ENCODE peak calls at places on chromosome 20, in four cellular contexts. J, E, W and H are unnamed samples.

GRCh38 chr20:49534314-49534713 is 33.6 kb downstream of the PTGIS start:
- DNase-seq in W (no peak), E (peak; percentile 56), J (peak; percentile 49), H (peak; percentile 27)

GRCh38 chr20:5947276-5947675 is 3.1 kb downstream of the TRMT6 start:
- DNase-seq in J (no peak), E (no peak), W (no peak), H (no peak)

GRCh38 chr20:63641146-63641791 is 12.0 kb downstream of the STMN3 start:
- DNase-seq in W (no peak), E (peak; percentile 43), J (peak; percentile 56), H (no peak)

GRCh38 chr20:60632420-60633262 is 619.4 kb upstream of the CDH4 start:
- DNase-seq in E (no peak), W (no peak), J (peak; percentile 1), H (peak; percentile 0)

GRCh38 chr20:671252-672030 is 4.2 kb downstream of the SCRT2 start:
- DNase-seq in J (no peak), E (no peak), W (no peak), H (no peak)

GRCh38 chr20:49278817-49279676 is 1.2 kb upstream of the ZNFX1 start:
- DNase-seq in E (peak; percentile 24), J (peak; percentile 49), W (peak; percentile 66), H (no peak)

GRCh38 chr20:64115171-64115911 is 8.0 kb upstream of the NPBWR2 start:
- DNase-seq in W (peak; percentile 51), E (no peak), J (no peak), H (no peak)

GRCh38 chr20:51220293-51220706 is 197.4 kb upstream of the KCNG1 start:
- DNase-seq in W (no peak), J (peak; percentile 17), E (peak; percentile 45), H (no peak)

GRCh38 chr20:37711987-37712961 is 18.4 kb downstream of the CTNNBL1 start:
- DNase-seq in J (no peak), W (no peak), E (no peak), H (no peak)

GRCh38 chr20:3687655-3688054 is 5.8 kb upstream of the ADAM33 start:
- DNase-seq in W (no peak), J (peak; percentile 27), E (no peak), H (peak; percentile 54)

GRCh38 chr20:7924692-7925091 is 15.6 kb downstream of the HAO1 start:
- DNase-seq in J (peak; percentile 87), E (no peak), W (no peak), H (peak; percentile 73)

GRCh38 chr20:62995481-62995880 is 11.3 kb downstream of the BHLHE23 start:
- DNase-seq in J (no peak), W (no peak), E (no peak), H (no peak)

GRCh38 chr20:10555865-10556308 is 117.9 kb downstream of the JAG1 start:
- DNase-seq in E (no peak), W (no peak), J (peak; percentile 73), H (peak; percentile 90)

GRCh38 chr20:22303523-22303922 is 280.8 kb downstream of the FOXA2 start:
- DNase-seq in E (no peak), W (no peak), J (peak; percentile 1), H (no peak)

GRCh38 chr20:59428441-59429205 is 128.2 kb downstream of the EDN3 start:
- DNase-seq in W (no peak), J (no peak), E (no peak), H (no peak)

GRCh38 chr20:16539280-16539679 is 34.0 kb downstream of the KIF16B start:
- DNase-seq in E (peak; percentile 30), W (no peak), J (peak; percentile 35), H (peak; percentile 30)

GRCh38 chr20:14055127-14055742 is 59.9 kb downstream of the MACROD2 start:
- DNase-seq in E (peak; percentile 52), W (no peak), J (peak; percentile 66), H (peak; percentile 75)

GRCh38 chr20:22775671-22776139 is 191.3 kb upstream of the FOXA2 start:
- DNase-seq in J (peak; percentile 97), E (no peak), W (no peak), H (peak; percentile 91)

GRCh38 chr20:34510575-34510974 is 5.6 kb upstream of the DYNLRB1 start:
- DNase-seq in W (no peak), E (no peak), J (no peak), H (no peak)

GRCh38 chr20:52105573-52106422 is 85.8 kb downstream of the ZFP64 start:
- DNase-seq in W (no peak), E (no peak), J (peak; percentile 69), H (peak; percentile 26)

GRCh38 chr20:13610205-13610604 is 28.5 kb downstream of the TASP1 start:
- DNase-seq in J (no peak), W (no peak), E (no peak), H (no peak)

GRCh38 chr20:63567382-63568169 is 6.5 kb downstream of the HELZ2 start:
- DNase-seq in E (no peak), J (no peak), W (no peak), H (no peak)

GRCh38 chr20:50224553-50225255 is 34.1 kb downstream of the CEBPB start:
- DNase-seq in J (peak; percentile 77), W (peak; percentile 91), E (peak; percentile 41), H (peak; percentile 99)

GRCh38 chr20:31569163-31570020 is 35.7 kb upstream of the ID1 start:
- DNase-seq in J (peak; percentile 57), E (peak; percentile 74), W (no peak), H (no peak)

GRCh38 chr20:3430376-3431069 is 23.1 kb upstream of the DNAAF9 start:
- DNase-seq in W (no peak), E (no peak), J (no peak), H (no peak)

GRCh38 chr20:53003420-53003819 is 31.3 kb downstream of the TSHZ2 start:
- DNase-seq in E (no peak), W (no peak), J (peak; percentile 55), H (peak; percentile 84)

GRCh38 chr20:17598013-17598550 is 28.2 kb downstream of the DSTN start:
- DNase-seq in E (no peak), J (no peak), W (no peak), H (no peak)

GRCh38 chr20:4087923-4088322 is 72.6 kb upstream of the RNF24 start:
- DNase-seq in W (no peak), E (no peak), J (peak; percentile 54), H (no peak)

GRCh38 chr20:32978009-32978335 is 26.3 kb downstream of the SUN5 start:
- DNase-seq in E (no peak), J (no peak), W (peak; percentile 46), H (no peak)

GRCh38 chr20:57661201-57662027 is 41.2 kb upstream of the ZBP1 start:
- DNase-seq in W (peak; percentile 60), E (peak; percentile 15), J (no peak), H (peak; percentile 29)

GRCh38 chr20:39627765-39628164 is 665.6 kb downstream of the DHX35 start:
- DNase-seq in W (no peak), E (no peak), J (no peak), H (no peak)

GRCh38 chr20:16400249-16400648 is 173.0 kb downstream of the KIF16B start:
- DNase-seq in W (no peak), E (no peak), J (no peak), H (no peak)

GRCh38 chr20:47781631-47782030 is 3.6 kb downstream of the SULF2 start:
- DNase-seq in J (no peak), E (no peak), W (no peak), H (no peak)

GRCh38 chr20:5156670-5157448 is 30.1 kb downstream of the CDS2 start:
- DNase-seq in E (no peak), W (no peak), J (peak; percentile 86), H (peak; percentile 80)

GRCh38 chr20:12435254-12435653 is 517.6 kb downstream of the BTBD3 start:
- DNase-seq in J (no peak), W (no peak), E (no peak), H (no peak)

GRCh38 chr20:1537731-1538058 is 19.8 kb downstream of the SIRPD start:
- DNase-seq in J (no peak), W (no peak), E (peak; percentile 20), H (no peak)

GRCh38 chr20:2178328-2179232 is 77.0 kb downstream of the STK35 start:
- DNase-seq in E (no peak), J (no peak), W (no peak), H (no peak)

GRCh38 chr20:35279040-35279439 is 1.1 kb upstream of the MMP24OS start:
- DNase-seq in J (peak; percentile 82), E (no peak), W (no peak), H (no peak)

GRCh38 chr20:17933711-17934110 is 34.9 kb downstream of the SNX5 start:
- DNase-seq in E (no peak), W (no peak), J (no peak), H (no peak)